ENCODE peak calls at places on chromosomes 11 and 22, in six cellular contexts. P, W, F, X, S and Y are unnamed samples.

GRCh38 chr11:6315811-6316425 is 4.4 kb downstream of the CAVIN3 start:
- DNase-seq in S (peak; percentile 69), W (peak; percentile 65), X (no peak), P (peak; percentile 82), F (peak; percentile 45), Y (peak; percentile 79)

GRCh38 chr11:2459016-2459725 is 14.4 kb downstream of the KCNQ1 start:
- DNase-seq in P (no peak), F (no peak), W (no peak), X (no peak), S (no peak), Y (no peak)

GRCh38 chr11:114183041-114183511 is 113.1 kb upstream of the NNMT start:
- DNase-seq in P (no peak), F (no peak), W (no peak), X (no peak), S (peak; percentile 33), Y (no peak)

GRCh38 chr11:61866958-61867343 is 24.4 kb downstream of the FADS3 start:
- DNase-seq in P (no peak), X (no peak), S (no peak), F (no peak), W (no peak), Y (no peak)

GRCh38 chr11:17979770-17980371 is 33.0 kb downstream of the SERGEF start:
- DNase-seq in W (peak; percentile 5), P (peak; percentile 57), F (peak; percentile 31), S (peak; percentile 77), X (no peak), Y (peak; percentile 75)

GRCh38 chr22:20752873-20753272 is 21.0 kb upstream of the SERPIND1 start:
- DNase-seq in S (no peak), F (no peak), X (no peak), P (no peak), W (no peak), Y (no peak)

GRCh38 chr11:116828632-116829524 is 829 bp upstream of the APOC3 start:
- DNase-seq in P (no peak), W (no peak), S (peak; percentile 49), F (peak; percentile 90), X (no peak), Y (no peak)

GRCh38 chr22:30183861-30184278 is 62.7 kb downstream of the LIF start:
- DNase-seq in W (peak; percentile 71), F (no peak), P (no peak), X (no peak), S (peak; percentile 30), Y (no peak)

GRCh38 chr11:73240190-73240781 is 22.2 kb downstream of the P2RY2 start:
- DNase-seq in P (no peak), F (no peak), X (no peak), S (no peak), W (peak; percentile 72), Y (no peak)

GRCh38 chr11:108666373-108666772 is 1.5 kb downstream of the DDX10 start:
- DNase-seq in W (no peak), F (peak; percentile 30), S (no peak), X (no peak), P (no peak), Y (no peak)

GRCh38 chr11:65653229-65654225 is 9.2 kb downstream of the RELA start:
- DNase-seq in S (no peak), F (peak; percentile 88), X (no peak), W (no peak), P (no peak), Y (no peak)

GRCh38 chr22:33515733-33516297 is 404.5 kb downstream of the LARGE1 start:
- DNase-seq in X (no peak), P (no peak), W (no peak), F (peak; percentile 53), S (no peak), Y (no peak)

GRCh38 chr22:35629406-35630234 is 12.5 kb upstream of the MB start:
- DNase-seq in S (peak; percentile 31), W (peak; percentile 98), P (peak; percentile 84), F (no peak), X (peak; percentile 61), Y (no peak)

GRCh38 chr22:31400023-31400397 is 606 bp downstream of the DRG1 start:
- DNase-seq in X (no peak), F (no peak), W (peak; percentile 35), P (no peak), S (no peak), Y (no peak)

GRCh38 chr11:118152552-118153471 is at the start of gene SCN4B:
- DNase-seq in W (peak; percentile 20), X (no peak), F (no peak), P (peak; percentile 56), S (peak; percentile 77), Y (peak; percentile 84)

GRCh38 chr11:38345286-38345685 is 1747.2 kb upstream of the RAG2 start:
- DNase-seq in S (no peak), P (no peak), X (no peak), F (peak; percentile 2), W (no peak), Y (no peak)

GRCh38 chr11:128341767-128342318 is 245.5 kb downstream of the ETS1 start:
- DNase-seq in F (no peak), P (no peak), S (no peak), X (no peak), W (no peak), Y (no peak)

GRCh38 chr11:62075438-62075837 is 48.4 kb upstream of the INCENP start:
- DNase-seq in X (no peak), P (no peak), F (no peak), S (no peak), W (no peak), Y (no peak)

GRCh38 chr22:26658671-26659478 is 1.5 kb downstream of the MIAT start:
- DNase-seq in P (peak; percentile 79), S (peak; percentile 79), X (no peak), W (peak; percentile 97), F (no peak), Y (peak; percentile 42)

GRCh38 chr11:57514538-57515331 is 767 bp downstream of the SLC43A1 start:
- DNase-seq in S (peak; percentile 75), F (peak; percentile 46), W (peak; percentile 24), P (peak; percentile 46), X (no peak), Y (peak; percentile 42)

GRCh38 chr11:128146926-128147605 is 440.3 kb downstream of the ETS1 start:
- DNase-seq in F (no peak), X (no peak), S (no peak), P (no peak), W (no peak), Y (no peak)

GRCh38 chr11:70669871-70670683 is 271.7 kb downstream of the CTTN start:
- DNase-seq in X (no peak), S (no peak), W (no peak), F (no peak), P (no peak), Y (no peak)

GRCh38 chr11:111697910-111698309 is 68.3 kb downstream of the PPP2R1B start:
- DNase-seq in S (no peak), X (peak; percentile 23), W (no peak), F (no peak), P (no peak), Y (no peak)

GRCh38 chr11:19110290-19110689 is 6.7 kb upstream of the ZDHHC13 start:
- DNase-seq in X (no peak), P (no peak), W (no peak), F (no peak), S (no peak), Y (no peak)

GRCh38 chr22:27564806-27565205 is 236.8 kb downstream of the MN1 start:
- DNase-seq in F (no peak), S (no peak), W (no peak), P (no peak), X (no peak), Y (no peak)

GRCh38 chr11:10162222-10162621 is 131.8 kb downstream of the SBF2 start:
- DNase-seq in S (no peak), P (no peak), F (no peak), W (no peak), X (no peak), Y (no peak)

GRCh38 chr11:98230678-98231077 is 790.1 kb upstream of the CNTN5 start:
- DNase-seq in F (no peak), P (no peak), S (no peak), X (no peak), W (no peak), Y (no peak)

GRCh38 chr11:95284057-95285052 is 53.4 kb upstream of the SESN3 start:
- DNase-seq in S (no peak), W (no peak), F (no peak), P (no peak), X (no peak), Y (no peak)

DNA sequence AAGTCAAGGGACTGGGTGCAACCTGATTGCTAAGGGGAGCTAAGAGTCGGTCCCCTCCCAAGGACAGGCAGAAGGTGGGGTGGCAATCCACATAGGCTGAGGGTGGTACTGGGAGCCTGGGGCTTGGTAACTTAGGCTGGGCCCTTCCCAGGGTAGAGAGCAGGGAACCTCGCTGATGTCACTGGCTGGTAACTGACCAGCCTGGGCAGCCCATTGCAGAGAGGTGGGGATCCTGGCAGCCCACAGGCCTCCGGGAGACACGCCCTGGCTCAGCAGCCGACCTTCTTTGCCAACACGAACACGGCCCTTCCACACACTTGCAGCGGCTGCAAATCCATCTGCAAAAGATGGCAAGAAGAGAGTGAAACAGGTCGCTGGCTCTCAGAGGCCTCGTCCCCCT is 25.4 kb downstream of the A4GALT start:
- DNase-seq in S (no peak), X (no peak), P (no peak), W (no peak), F (no peak), Y (no peak)
- TF ChIP-seq BHLHE40 in S (no peak), X (no peak), P (no peak), W (no peak), F (no peak), Y (no peak)

GRCh38 chr11:102864724-102865123 is 10.1 kb downstream of the MMP12 start:
- DNase-seq in F (no peak), W (no peak), X (no peak), S (no peak), P (no peak), Y (no peak)
- TF ChIP-seq BHLHE40 in F (no peak), W (no peak), X (no peak), S (no peak), P (no peak), Y (no peak)

DNA sequence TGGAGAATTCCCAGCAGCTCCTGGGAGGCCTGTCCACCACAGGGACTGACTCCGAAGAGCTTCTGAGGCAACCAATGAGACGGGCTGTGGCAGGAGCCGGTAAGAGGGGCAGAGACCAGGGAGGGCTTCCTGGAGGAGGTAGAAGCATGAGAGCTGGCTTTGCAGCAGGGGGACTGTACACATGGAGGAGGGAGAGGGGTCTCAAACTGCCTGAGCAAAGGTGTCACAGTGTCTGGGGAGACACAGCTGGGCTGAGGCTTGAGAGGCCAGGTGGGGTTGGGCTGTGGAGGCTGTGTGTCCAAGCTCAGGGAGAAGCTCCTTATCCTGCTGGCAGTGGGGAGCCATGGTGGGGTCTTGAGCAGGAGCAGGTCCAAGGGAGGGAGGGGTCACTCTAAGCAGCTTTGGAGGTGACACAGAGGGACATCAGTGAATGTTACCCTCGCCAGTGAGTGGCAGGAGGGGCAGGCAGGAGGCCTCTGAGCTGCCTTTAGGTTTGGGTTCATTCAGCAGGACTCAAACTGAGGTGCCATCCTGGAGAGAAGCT is 4.6 kb upstream of the RHOD start:
- DNase-seq in P (no peak), S (no peak), F (no peak), W (no peak), X (no peak), Y (no peak)
- TF ChIP-seq BHLHE40 in P (no peak), S (no peak), F (no peak), W (no peak), X (no peak), Y (no peak)

DNA sequence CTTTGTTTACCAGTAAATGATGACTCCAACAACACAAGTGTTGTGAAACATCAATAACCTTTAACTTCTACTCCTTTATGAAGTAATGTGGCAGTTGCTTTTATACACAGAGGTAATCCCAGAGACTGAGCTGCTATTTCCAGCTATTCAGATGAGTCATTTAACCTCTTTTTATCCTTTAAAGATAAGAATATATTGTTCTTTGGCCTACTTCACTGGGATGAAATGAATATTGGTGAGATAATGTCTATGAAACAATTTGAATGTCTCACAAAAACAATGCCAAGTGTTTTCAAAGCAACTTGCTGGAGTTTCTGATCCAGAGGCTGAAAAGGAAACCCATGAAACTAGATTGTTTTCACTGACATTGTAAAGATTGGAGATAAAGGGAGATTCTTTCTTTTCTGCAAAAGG is 564.4 kb upstream of the LUZP2 start:
- DNase-seq in W (peak; percentile 70), S (no peak), P (no peak), X (no peak), F (no peak), Y (no peak)
- TF ChIP-seq BHLHE40 in W (peak; percentile 18), S (no peak), P (no peak), X (no peak), F (no peak), Y (no peak)